ENCODE peak calls at places on chromosomes 4 and X, in four cellular contexts. I is GM12878, O is GM12891, R is K562. Y is an unnamed sample.

GRCh38 chr4:16582526-16582925 is 315.9 kb downstream of the LDB2 start:
- DNase-seq in R (peak; percentile 21), I (no peak), O (no peak), Y (no peak)

GRCh38 chr4:15327311-15328298 is 100.2 kb upstream of the C1QTNF7 start:
- DNase-seq in R (no peak), I (no peak), O (no peak), Y (no peak)

GRCh38 chr4:91243132-91243531 is 1060.6 kb upstream of the GRID2 start:
- DNase-seq in I (no peak), O (no peak), R (no peak), Y (no peak)

GRCh38 chr4:176671532-176671931 is 121.2 kb downstream of the VEGFC start:
- DNase-seq in O (no peak), I (no peak), R (no peak), Y (peak; percentile 27)

GRCh38 chr4:123640271-123640670 is 243.7 kb downstream of the SPRY1 start:
- DNase-seq in I (no peak), R (no peak), O (no peak), Y (no peak)

GRCh38 chr4:105679186-105679585 is 29.3 kb downstream of the INTS12 start:
- DNase-seq in R (no peak), O (no peak), I (no peak), Y (no peak)

GRCh38 chr4:6546681-6547447 is 28.1 kb upstream of the MAN2B2 start:
- DNase-seq in R (peak; percentile 81), O (peak; percentile 50), I (no peak), Y (peak; percentile 26)

GRCh38 chrX:10106801-10107200 is 50.0 kb upstream of the CLCN4 start:
- DNase-seq in R (no peak), O (no peak), I (no peak), Y (no peak)

GRCh38 chr4:169640261-169640880 is 20.0 kb downstream of the CLCN3 start:
- DNase-seq in R (no peak), O (no peak), I (no peak), Y (no peak)

GRCh38 chrX:13013353-13014110 is 30.9 kb downstream of the FAM9C start:
- DNase-seq in O (peak; percentile 16), R (no peak), I (no peak), Y (peak; percentile 94)

GRCh38 chr4:132642196-132642817 is 506.8 kb upstream of the PCDH10 start:
- DNase-seq in I (peak; percentile 3), O (no peak), R (peak; percentile 16), Y (peak; percentile 1)

GRCh38 chrX:149131780-149132179 is 373.3 kb downstream of the IDS start:
- DNase-seq in O (no peak), R (no peak), I (no peak), Y (no peak)

GRCh38 chrX:149487292-149487691 is 17.8 kb downstream of the IDS start:
- DNase-seq in R (peak; percentile 16), O (no peak), I (no peak), Y (no peak)

GRCh38 chr4:189036906-189037305 is 897.7 kb downstream of the TRIML1 start:
- DNase-seq in O (no peak), I (no peak), R (no peak), Y (no peak)

GRCh38 chr4:3805731-3806130 is 39.5 kb downstream of the ADRA2C start:
- DNase-seq in I (no peak), O (no peak), R (no peak), Y (no peak)

GRCh38 chr4:122052714-122053113 is 99.4 kb upstream of the BLTP1 start:
- DNase-seq in R (no peak), I (no peak), O (no peak), Y (no peak)

GRCh38 chr4:75135068-75135825 is 202.3 kb downstream of the PARM1 start:
- DNase-seq in R (no peak), O (no peak), I (peak; percentile 16), Y (no peak)

GRCh38 chrX:150569155-150569477 is 695 bp downstream of the MTM1 start:
- DNase-seq in R (no peak), O (no peak), I (no peak), Y (no peak)

GRCh38 chr4:138681000-138681604 is 334.5 kb upstream of the NOCT start:
- DNase-seq in O (peak; percentile 17), R (peak; percentile 68), I (peak; percentile 11), Y (peak; percentile 75)

GRCh38 chrX:131792789-131793462 is 230.2 kb upstream of the STK26 start:
- DNase-seq in I (peak; percentile 90), O (no peak), R (no peak), Y (no peak)

GRCh38 chr4:82232891-82233290 is 140.9 kb downstream of the HNRNPD start:
- DNase-seq in R (no peak), O (no peak), I (no peak), Y (no peak)

GRCh38 chr4:147587061-147587460 is 30.1 kb upstream of the TMEM184C start:
- DNase-seq in I (no peak), O (no peak), R (no peak), Y (no peak)
- TF ChIP-seq SPI1 in I (no peak), O (no peak), R (no peak), Y (no peak)

DNA sequence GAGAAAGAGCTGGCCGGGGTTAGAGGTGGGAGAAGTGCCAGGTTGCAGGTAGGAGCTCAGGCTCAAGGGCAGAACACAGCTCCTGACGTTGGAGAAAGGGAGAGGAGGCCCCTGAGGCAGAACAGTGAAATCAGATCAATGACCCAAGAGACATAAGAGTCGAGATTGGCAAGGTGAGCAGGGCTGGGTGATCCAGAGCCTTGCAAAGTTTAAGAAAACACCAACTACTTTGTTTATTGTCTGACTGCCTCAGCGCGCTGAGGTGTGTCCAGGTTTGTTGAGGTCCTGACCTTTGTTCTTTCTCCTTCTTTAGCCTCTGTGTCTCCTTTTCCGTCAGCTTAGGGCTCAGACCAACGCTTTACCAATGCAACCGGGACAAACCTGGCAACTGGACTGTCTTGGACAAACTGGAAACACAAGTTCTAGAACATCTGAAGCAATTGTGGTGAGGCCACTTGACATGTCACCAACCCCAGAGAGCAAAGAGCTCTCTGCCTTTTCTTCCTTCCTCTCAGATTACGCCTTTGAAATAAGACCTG is 28.3 kb downstream of the CHRNA9 start:
- DNase-seq in R (no peak), I (no peak), O (no peak), Y (no peak)
- TF ChIP-seq POLR2AphosphoS5 in R (no peak), I (no peak), O (no peak), Y (no peak)

GRCh38 chr4:183403486-183403885 is 41.0 kb upstream of the CDKN2AIP start:
- DNase-seq in O (no peak), I (no peak), R (no peak), Y (no peak)

GRCh38 chr4:183401473-183401872 is 43.0 kb upstream of the CDKN2AIP start:
- DNase-seq in I (no peak), R (no peak), O (no peak), Y (no peak)

GRCh38 chr4:183404016-183404415 is 40.4 kb upstream of the CDKN2AIP start:
- DNase-seq in O (no peak), I (no peak), R (no peak), Y (no peak)

GRCh38 chr4:183405371-183405770 is 39.1 kb upstream of the CDKN2AIP start:
- DNase-seq in I (no peak), R (no peak), O (no peak), Y (no peak)

DNA sequence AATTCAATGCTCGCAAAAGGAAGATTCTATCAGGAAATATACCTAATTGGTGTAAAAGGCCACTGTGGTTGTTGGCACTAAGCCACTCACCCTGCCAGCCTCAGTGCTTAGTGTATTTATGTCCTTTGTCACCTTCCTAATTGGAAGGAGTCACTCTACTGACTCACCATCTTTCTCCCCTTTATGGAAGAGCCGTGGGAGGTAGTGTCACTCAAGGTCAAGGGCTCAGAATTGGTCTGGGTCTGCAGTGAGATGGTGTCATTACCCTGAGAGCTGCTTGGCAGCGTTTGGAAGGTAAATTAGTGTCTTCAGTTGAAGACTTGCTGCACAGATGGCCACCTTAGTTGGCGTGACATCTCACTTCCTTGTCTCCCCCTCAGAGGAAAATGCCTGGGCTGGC is 41.7 kb upstream of the CDKN2AIP start:
- DNase-seq in I (no peak), O (no peak), R (no peak), Y (no peak)
- TF ChIP-seq SPI1 in I (no peak), O (no peak), R (no peak), Y (no peak)

GRCh38 chrX:55135171-55135570 is 46.4 kb downstream of the PAGE2 start:
- DNase-seq in R (peak; percentile 15), I (no peak), O (no peak), Y (no peak)
- TF ChIP-seq POLR2AphosphoS5 in R (no peak), I (no peak), O (no peak), Y (no peak)